ENCODE peak calls at places on chromosome 10, in eight cellular contexts. C is cardiac fibroblast, L is cardiac muscle cell, Y is testis, F is heart right ventricle, R is heart left ventricle, I is vagina, X is fibroblast of lung. D is an unnamed sample.

GRCh38 chr10:86348321-86349210 is 18.0 kb downstream of the GRID1 start:
- DNase-seq in L (peak), Y (no peak), C (no peak), R (peak), X (no peak), I (no peak), F (no peak), D (no peak)

GRCh38 chr10:13331641-13332040 is 16.5 kb downstream of the SEPHS1 start:
- DNase-seq in I (no peak), X (no peak), R (no peak), L (no peak), Y (no peak), C (no peak), F (no peak), D (no peak)

GRCh38 chr10:132396495-132397035 is 435 bp upstream of the PWWP2B start:
- DNase-seq in L (peak), R (peak), C (peak), I (no peak), F (peak), X (peak), Y (no peak), D (no peak)

GRCh38 chr10:66187096-66187733 is 738.6 kb upstream of the LRRTM3 start:
- DNase-seq in Y (no peak), I (no peak), F (no peak), X (no peak), L (no peak), C (no peak), R (no peak), D (peak)

GRCh38 chr10:91539930-91540329 is 92.9 kb downstream of the PPP1R3C start:
- DNase-seq in R (no peak), F (no peak), C (no peak), Y (no peak), I (no peak), X (no peak), L (no peak), D (no peak)

GRCh38 chr10:79320785-79321493 is 26.3 kb upstream of the PPIF start:
- DNase-seq in L (no peak), I (no peak), F (no peak), C (peak), Y (no peak), R (peak), X (peak), D (no peak)

GRCh38 chr10:78215645-78216044 is 182.0 kb downstream of the RPS24 start:
- DNase-seq in Y (peak), X (peak), C (peak), F (peak), I (peak), R (peak), L (peak), D (peak)

GRCh38 chr10:30765022-30765610 is 135.6 kb upstream of the LYZL2 start:
- DNase-seq in R (no peak), Y (no peak), L (no peak), F (no peak), I (no peak), X (no peak), C (no peak), D (no peak)

GRCh38 chr10:122054046-122055025 is 65.4 kb downstream of the TACC2 start:
- DNase-seq in R (peak), C (peak), F (peak), I (no peak), L (peak), X (peak), Y (peak), D (no peak)

GRCh38 chr10:80068270-80068669 is 10.2 kb upstream of the TMEM254 start:
- DNase-seq in F (no peak), Y (no peak), I (no peak), R (no peak), X (no peak), C (no peak), L (no peak), D (no peak)

GRCh38 chr10:133316266-133316665 is 7.6 kb downstream of the ZNF511 start:
- DNase-seq in L (no peak), R (no peak), I (no peak), Y (no peak), F (no peak), C (no peak), X (no peak), D (no peak)

GRCh38 chr10:33005322-33006282 is 47.6 kb upstream of the ITGB1 start:
- DNase-seq in R (peak), I (no peak), Y (peak), X (peak), F (peak), L (peak), C (peak), D (peak)

GRCh38 chr10:76040107-76040829 is 608.8 kb downstream of the LRMDA start:
- DNase-seq in L (no peak), C (no peak), I (no peak), R (no peak), F (no peak), Y (no peak), X (no peak), D (no peak)

GRCh38 chr10:77889277-77889903 is 37.2 kb downstream of the DLG5 start:
- DNase-seq in I (no peak), L (peak), X (no peak), C (no peak), F (no peak), Y (peak), R (no peak), D (no peak)

GRCh38 chr10:70991140-70992124 is 103.1 kb upstream of the PCBD1 start:
- DNase-seq in I (no peak), F (no peak), R (no peak), C (no peak), Y (no peak), L (no peak), X (no peak), D (no peak)

GRCh38 chr10:73529089-73529832 is 33.4 kb upstream of the PPP3CB start:
- DNase-seq in L (peak), F (no peak), Y (peak), X (peak), R (no peak), C (peak), I (no peak), D (peak)

GRCh38 chr10:114357591-114357990 is 46.7 kb downstream of the AFAP1L2 start:
- DNase-seq in F (no peak), L (no peak), C (no peak), Y (no peak), X (no peak), R (no peak), I (no peak), D (no peak)

GRCh38 chr10:29807407-29807806 is 172.6 kb upstream of the SVIL start:
- DNase-seq in F (no peak), I (no peak), X (peak), C (peak), Y (no peak), R (no peak), L (no peak), D (no peak)

GRCh38 chr10:71210031-71210871 is 2.1 kb upstream of the UNC5B start:
- DNase-seq in X (no peak), C (no peak), F (no peak), I (no peak), L (no peak), R (no peak), Y (no peak), D (no peak)

GRCh38 chr10:813286-813685 is 118.2 kb downstream of the LARP4B start:
- DNase-seq in X (no peak), R (no peak), I (no peak), L (no peak), Y (no peak), F (no peak), C (no peak), D (no peak)

GRCh38 chr10:109977382-109977806 is 30.4 kb upstream of the ADD3 start:
- DNase-seq in X (no peak), F (no peak), C (peak), R (peak), I (no peak), Y (no peak), L (no peak), D (no peak)

GRCh38 chr10:12499587-12499986 is 150.2 kb downstream of the CAMK1D start:
- DNase-seq in X (no peak), C (no peak), I (no peak), F (no peak), L (no peak), Y (no peak), R (no peak), D (no peak)

GRCh38 chr10:81918766-81919165 is 43.8 kb downstream of the NRG3 start:
- DNase-seq in F (no peak), Y (no peak), R (no peak), L (no peak), C (no peak), I (no peak), X (no peak), D (no peak)

GRCh38 chr10:7563770-7564169 is 103.0 kb downstream of the ITIH5 start:
- DNase-seq in L (no peak), Y (no peak), I (no peak), R (no peak), F (no peak), X (no peak), C (no peak), D (no peak)

GRCh38 chr10:129466703-129467345 is at the start of gene MGMT:
- DNase-seq in X (peak), F (peak), R (peak), L (peak), C (peak), I (no peak), Y (peak), D (peak)

GRCh38 chr10:93199221-93199681 is 125.6 kb downstream of the CYP26A1 start:
- DNase-seq in I (no peak), C (peak), R (peak), F (peak), X (peak), L (peak), Y (peak), D (peak)

GRCh38 chr10:107423903-107424302 is 259.4 kb upstream of the SORCS1 start:
- DNase-seq in C (no peak), L (no peak), Y (no peak), F (no peak), I (no peak), R (no peak), X (no peak), D (no peak)

GRCh38 chr10:32446701-32447406 is 914 bp downstream of the CCDC7 start:
- DNase-seq in Y (peak), R (no peak), F (no peak), C (no peak), L (no peak), X (peak), I (no peak), D (no peak)

GRCh38 chr10:119509909-119510451 is 32.5 kb downstream of the RGS10 start:
- DNase-seq in R (peak), L (no peak), Y (no peak), C (no peak), F (peak), X (peak), I (no peak), D (no peak)

GRCh38 chr10:127923646-127924045 is 16.7 kb downstream of the PTPRE start:
- DNase-seq in X (no peak), F (no peak), Y (no peak), R (no peak), I (no peak), L (no peak), C (no peak), D (no peak)

GRCh38 chr10:23433710-23434109 is 5.2 kb upstream of the OTUD1 start:
- DNase-seq in Y (no peak), R (no peak), L (no peak), C (no peak), X (no peak), I (no peak), F (no peak), D (no peak)

GRCh38 chr10:5611899-5612680 is 54.3 kb downstream of the ASB13 start:
- DNase-seq in R (no peak), I (no peak), F (no peak), C (no peak), Y (no peak), L (no peak), X (no peak), D (no peak)

GRCh38 chr10:3889961-3890522 is 105.0 kb upstream of the KLF6 start:
- DNase-seq in I (peak), F (no peak), C (peak), R (no peak), L (no peak), X (no peak), Y (no peak), D (peak)

GRCh38 chr10:113991091-113991860 is 52.4 kb upstream of the ADRB1 start:
- DNase-seq in Y (no peak), I (peak), F (no peak), C (no peak), R (no peak), L (no peak), X (no peak), D (peak)

GRCh38 chr10:123557366-123558108 is 108.6 kb upstream of the GPR26 start:
- DNase-seq in Y (no peak), I (peak), C (no peak), F (no peak), X (no peak), R (no peak), L (no peak), D (no peak)

GRCh38 chr10:71598673-71599072 is 120.9 kb downstream of the C10orf105 start:
- DNase-seq in Y (peak), I (no peak), C (peak), X (peak), R (peak), F (peak), L (no peak), D (no peak)

GRCh38 chr10:121426307-121426706 is 171.9 kb downstream of the FGFR2 start:
- DNase-seq in C (no peak), X (no peak), R (no peak), Y (no peak), F (no peak), I (no peak), L (no peak), D (no peak)

GRCh38 chr10:62803993-62804383 is 532 bp upstream of the ADO start:
- DNase-seq in R (no peak), Y (no peak), I (no peak), L (no peak), C (no peak), F (no peak), X (peak), D (no peak)

GRCh38 chr10:3217301-3217700 is 44.7 kb upstream of the PITRM1 start:
- DNase-seq in F (no peak), L (no peak), C (peak), Y (no peak), R (no peak), X (peak), I (no peak), D (no peak)

GRCh38 chr10:87054373-87055295 is 34.5 kb downstream of the FAM25A start:
- DNase-seq in I (no peak), F (no peak), L (no peak), R (no peak), X (peak), Y (no peak), C (peak), D (peak)

DNA sequence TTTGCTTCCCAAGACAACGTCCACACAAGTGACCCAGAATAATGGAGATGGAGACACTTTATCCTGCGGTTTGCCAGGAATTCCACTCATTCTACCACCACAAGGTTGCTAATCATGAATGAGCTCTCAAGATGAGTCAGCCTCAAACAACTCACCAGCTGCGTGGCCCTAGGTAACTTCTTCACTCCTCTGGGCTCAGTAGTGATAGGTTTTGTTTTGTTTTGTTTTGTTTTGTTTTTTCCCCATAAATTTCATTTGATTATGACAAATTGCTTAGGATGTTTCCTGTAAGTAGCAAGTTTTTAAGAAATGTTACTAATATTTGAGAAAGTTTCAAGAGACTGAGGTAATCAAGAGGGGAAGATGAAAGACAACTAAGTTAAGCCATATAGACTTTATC is 286.8 kb downstream of the PARD3 start:
- DNase-seq in R (no peak), X (peak), Y (no peak), C (peak), L (no peak), I (no peak), F (no peak), D (peak)
- H3K4me3 ChIP-seq in R (no peak), X (no peak), Y (no peak), C (no peak), L (no peak), I (no peak), F (no peak), D (no peak)

GRCh38 chr10:26439436-26440090 is 1.4 kb downstream of the APBB1IP start:
- DNase-seq in Y (no peak), I (no peak), L (no peak), C (no peak), R (no peak), X (no peak), F (no peak), D (no peak)
- TF ChIP-seq CTCF in Y (no peak), I (no peak), L (no peak), C (no peak), R (no peak), X (no peak), F (no peak), D (no peak)

GRCh38 chr10:49398986-49399385 is 3.1 kb upstream of the DRGX start:
- DNase-seq in C (no peak), Y (no peak), L (no peak), F (no peak), X (no peak), R (no peak), I (no peak), D (no peak)

GRCh38 chr10:49397036-49397999 is 1.4 kb upstream of the DRGX start:
- DNase-seq in I (no peak), Y (peak), L (peak), F (no peak), X (no peak), C (peak), R (no peak), D (no peak)

GRCh38 chr10:49396666-49396999 is 744 bp upstream of the DRGX start:
- DNase-seq in F (no peak), R (no peak), C (no peak), Y (peak), X (no peak), L (no peak), I (no peak), D (no peak)

GRCh38 chr10:49400365-49400764 is 4.5 kb upstream of the DRGX start:
- DNase-seq in Y (no peak), L (no peak), C (no peak), R (no peak), F (no peak), I (no peak), X (no peak), D (no peak)

DNA sequence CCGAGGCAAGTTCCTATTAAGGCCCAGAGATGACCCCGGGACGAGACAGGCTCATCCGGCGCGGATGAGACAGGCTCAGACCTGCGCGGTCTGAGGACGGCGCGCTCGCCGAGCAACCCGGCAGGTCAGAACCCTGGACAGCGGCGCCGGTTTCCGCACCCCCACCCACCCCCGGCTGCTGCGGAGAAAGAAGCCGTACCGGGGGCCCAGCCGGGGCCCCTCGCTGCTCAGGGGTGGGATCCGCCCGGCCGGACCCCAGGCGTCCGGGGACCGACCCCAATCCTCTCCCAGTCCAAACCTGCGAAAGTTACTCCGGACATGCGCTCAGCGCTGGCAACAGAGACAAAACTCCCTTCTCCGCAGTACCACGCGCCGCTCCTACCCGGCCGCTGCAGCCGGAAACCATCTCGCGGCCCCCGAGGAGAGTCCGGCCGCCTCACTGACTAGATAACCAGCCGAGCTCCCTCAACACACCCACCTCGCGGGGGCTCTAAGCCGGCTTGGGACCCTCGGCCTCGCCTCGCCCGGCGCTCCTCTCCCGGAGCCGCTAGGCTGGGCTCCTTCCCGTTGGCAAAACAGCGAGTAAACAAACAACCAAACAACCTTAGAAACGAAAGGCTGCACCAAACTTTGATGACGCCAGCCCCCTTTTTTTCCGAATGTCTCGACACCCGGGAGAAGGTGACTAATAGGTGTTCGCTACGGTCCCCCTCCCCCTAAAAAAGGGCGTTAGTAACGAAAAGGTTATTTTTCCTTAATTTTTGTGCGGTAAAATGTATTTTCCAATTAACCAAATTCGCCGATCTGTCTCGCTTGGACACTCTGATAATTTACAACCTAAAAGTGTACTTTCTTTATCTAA is 2.3 kb upstream of the DRGX start:
- DNase-seq in Y (peak), F (peak), L (peak), C (peak), I (no peak), R (peak), X (peak), D (no peak)
- H3K4me3 ChIP-seq in Y (peak), F (peak), L (peak), C (peak), I (peak), R (peak), X (no peak), D (peak)

GRCh38 chr10:69742928-69743602 is 58.6 kb upstream of the COL13A1 start:
- DNase-seq in X (peak), Y (peak), R (peak), I (no peak), C (peak), F (no peak), L (peak), D (no peak)
- TF ChIP-seq CTCF in X (peak), Y (peak), R (peak), I (no peak), C (peak), F (peak), L (peak), D (peak)

D was measured in astrocyte of the cerebellum.